ENCODE peak calls at places on chromosomes 5 and 9, in four cellular contexts. M is GM03348; W is lung microvascular endothelial cell; D is activated naive CD8-positive, alpha-beta T cell treated with anti-CD3 and anti-CD28 coated beads, Interleukin-2, amount 50 U/mL, for 24 hours. Z is an unnamed sample.

GRCh38 chr9:101628173-101628572 is 33.4 kb upstream of the PPP3R2 start:
- DNase-seq in W (no peak), D (no peak), M (peak), Z (no peak)

GRCh38 chr9:125761685-125762084 is 14.5 kb downstream of the PBX3 start:
- DNase-seq in M (no peak), W (no peak), D (no peak), Z (no peak)

GRCh38 chr9:137647096-137647709 is 28.4 kb downstream of the EHMT1 start:
- DNase-seq in W (no peak), M (no peak), D (no peak), Z (no peak)

GRCh38 chr5:140608730-140609520 is 24.1 kb downstream of the CD14 start:
- DNase-seq in W (peak), M (peak), D (no peak), Z (no peak)

GRCh38 chr5:67842806-67843205 is 372.8 kb upstream of the PIK3R1 start:
- DNase-seq in M (peak), D (no peak), W (peak), Z (no peak)

GRCh38 chr9:126664893-126665695 is 51.4 kb downstream of the LMX1B start:
- DNase-seq in M (no peak), W (no peak), D (no peak), Z (no peak)

GRCh38 chr9:18424132-18424531 is 49.8 kb upstream of the ADAMTSL1 start:
- DNase-seq in W (no peak), D (no peak), M (peak), Z (no peak)

GRCh38 chr5:142179776-142180387 is 71.3 kb downstream of the NDFIP1 start:
- DNase-seq in D (no peak), M (no peak), W (no peak), Z (no peak)

GRCh38 chr9:127522727-127523126 is 71.4 kb downstream of the LRSAM1 start:
- DNase-seq in W (no peak), M (no peak), D (no peak), Z (no peak)

GRCh38 chr5:91382530-91383026 is 539 bp downstream of the ARRDC3 start:
- DNase-seq in W (peak), M (no peak), D (peak), Z (no peak)

GRCh38 chr5:113034182-113034773 is 57.7 kb downstream of the DCP2 start:
- DNase-seq in M (peak), D (no peak), W (peak), Z (peak)

GRCh38 chr5:139600336-139600949 is 39.3 kb downstream of the UBE2D2 start:
- DNase-seq in W (peak), D (no peak), M (peak), Z (peak)

GRCh38 chr5:54390015-54390414 is 65.5 kb upstream of the HSPB3 start:
- DNase-seq in D (no peak), M (no peak), W (peak), Z (peak)

GRCh38 chr9:131236161-131236560 is 40.1 kb downstream of the FAM78A start:
- DNase-seq in M (no peak), D (no peak), W (no peak), Z (no peak)

GRCh38 chr5:169098331-169099121 is 202.4 kb downstream of the SLIT3 start:
- DNase-seq in W (no peak), D (no peak), M (no peak), Z (no peak)

GRCh38 chr5:172648008-172648359 is 6.9 kb downstream of the NEURL1B start:
- DNase-seq in M (no peak), W (no peak), D (no peak), Z (no peak)

GRCh38 chr9:88218721-88219120 is 80.4 kb upstream of the SPATA31C2 start:
- DNase-seq in M (no peak), W (no peak), D (no peak), Z (no peak)

GRCh38 chr5:69007086-69007672 is 86.6 kb upstream of the SLC30A5 start:
- DNase-seq in D (no peak), M (no peak), W (no peak), Z (no peak)

GRCh38 chr9:107137495-107138202 is 145.4 kb upstream of the RAD23B start:
- DNase-seq in M (peak), D (peak), W (peak), Z (peak)

GRCh38 chr5:94750681-94751080 is 132.2 kb downstream of the SLF1 start:
- DNase-seq in M (no peak), W (no peak), D (no peak), Z (no peak)

GRCh38 chr5:78799254-78800017 is 150.9 kb upstream of the LHFPL2 start:
- DNase-seq in D (no peak), M (peak), W (peak), Z (peak)

GRCh38 chr9:115891929-115892328 is 261.7 kb upstream of the PAPPA start:
- DNase-seq in W (no peak), D (no peak), M (peak), Z (no peak)

GRCh38 chr5:176626876-176627236 is 3.5 kb downstream of the SNCB start:
- DNase-seq in W (no peak), M (no peak), D (no peak), Z (no peak)

GRCh38 chr9:17222932-17223331 is 88.1 kb downstream of the CNTLN start:
- DNase-seq in M (no peak), D (no peak), W (no peak), Z (no peak)

GRCh38 chr5:68240196-68240595 is 24.6 kb downstream of the PIK3R1 start:
- DNase-seq in M (no peak), W (no peak), D (no peak), Z (no peak)

GRCh38 chr5:146334074-146334533 is 4.5 kb upstream of the POU4F3 start:
- DNase-seq in M (no peak), D (no peak), W (no peak), Z (no peak)

GRCh38 chr5:14464101-14464500 is 117.5 kb upstream of the OTULINL start:
- DNase-seq in W (no peak), M (no peak), D (no peak), Z (no peak)

GRCh38 chr5:172453206-172453985 is 929 bp downstream of the SH3PXD2B start:
- DNase-seq in M (peak), D (no peak), W (peak), Z (peak)

GRCh38 chr5:109714592-109714991 is 24.9 kb downstream of the MAN2A1 start:
- DNase-seq in W (no peak), D (no peak), M (no peak), Z (no peak)

GRCh38 chr5:103674739-103675138 is 112.2 kb upstream of the NUDT12 start:
- DNase-seq in W (no peak), M (peak), D (no peak), Z (no peak)

GRCh38 chr5:55222061-55222818 is 4.9 kb downstream of the MCIDAS start:
- DNase-seq in W (no peak), M (no peak), D (no peak), Z (no peak)

GRCh38 chr9:132241840-132242620 is 80.2 kb downstream of the NTNG2 start:
- DNase-seq in W (no peak), M (no peak), D (peak), Z (no peak)

GRCh38 chr5:132385321-132386105 is 16.0 kb downstream of the SLC22A5 start:
- DNase-seq in M (peak), D (peak), W (peak), Z (peak)

Z was measured in hepatic stellate cell.